ENCODE peak calls at places on chromosomes 16 and 17, in six cellular contexts. One of them, this sample, is unnamed.

GRCh38 chr16:1960665-1961630 is 1.6 kb downstream of the NDUFB10 start:
- DNase-seq in A549: no peak
- DNase-seq in SK-N-SH: no peak
- DNase-seq in WTC11: no peak
- DNase-seq in HepG2: peak; percentile 53
- DNase-seq in H1: no peak
- DNase-seq in this sample: peak; percentile 50

GRCh38 chr16:23174622-23175021 is 7.9 kb upstream of the SCNN1G start:
- DNase-seq in A549: no peak
- DNase-seq in HepG2: no peak
- DNase-seq in WTC11: no peak
- DNase-seq in SK-N-SH: no peak
- DNase-seq in H1: no peak
- DNase-seq in this sample: peak; percentile 5

GRCh38 chr16:66372898-66373155 is 6.3 kb downstream of the CDH5 start:
- DNase-seq in WTC11: no peak
- DNase-seq in A549: no peak
- DNase-seq in H1: no peak
- DNase-seq in HepG2: no peak
- DNase-seq in SK-N-SH: no peak
- DNase-seq in this sample: no peak

GRCh38 chr16:86924537-86924936 is 346.2 kb downstream of the FOXL1 start:
- DNase-seq in SK-N-SH: no peak
- DNase-seq in HepG2: no peak
- DNase-seq in WTC11: no peak
- DNase-seq in H1: no peak
- DNase-seq in A549: no peak
- DNase-seq in this sample: peak; percentile 97

GRCh38 chr16:46746821-46747776 is 1.0 kb downstream of the MYLK3 start:
- DNase-seq in H1: no peak
- DNase-seq in SK-N-SH: peak; percentile 26
- DNase-seq in WTC11: no peak
- DNase-seq in HepG2: peak; percentile 74
- DNase-seq in A549: no peak
- DNase-seq in this sample: no peak

GRCh38 chr16:46620265-46621005 is 744 bp downstream of the SHCBP1 start:
- DNase-seq in SK-N-SH: no peak
- DNase-seq in H1: no peak
- DNase-seq in HepG2: no peak
- DNase-seq in A549: peak; percentile 19
- DNase-seq in WTC11: no peak
- DNase-seq in this sample: no peak

GRCh38 chr17:69480197-69480596 is 65.7 kb downstream of the MAP2K6 start:
- DNase-seq in SK-N-SH: no peak
- DNase-seq in HepG2: no peak
- DNase-seq in H1: no peak
- DNase-seq in A549: no peak
- DNase-seq in WTC11: no peak
- DNase-seq in this sample: no peak

GRCh38 chr17:80729016-80729415 is 184.4 kb downstream of the RPTOR start:
- DNase-seq in A549: no peak
- DNase-seq in SK-N-SH: no peak
- DNase-seq in HepG2: no peak
- DNase-seq in WTC11: no peak
- DNase-seq in H1: no peak
- DNase-seq in this sample: no peak

GRCh38 chr16:64950262-64950661 is 171.6 kb downstream of the CDH11 start:
- DNase-seq in HepG2: no peak
- DNase-seq in SK-N-SH: no peak
- DNase-seq in A549: no peak
- DNase-seq in H1: no peak
- DNase-seq in WTC11: peak; percentile 46
- DNase-seq in this sample: no peak

GRCh38 chr17:78618264-78619066 is 41.3 kb upstream of the DNAH17 start:
- DNase-seq in WTC11: no peak
- DNase-seq in HepG2: no peak
- DNase-seq in H1: no peak
- DNase-seq in SK-N-SH: no peak
- DNase-seq in A549: no peak
- DNase-seq in this sample: no peak
- TF ChIP-seq USF2 in WTC11: no peak
- TF ChIP-seq USF2 in HepG2: no peak
- TF ChIP-seq USF2 in H1: no peak
- TF ChIP-seq USF2 in SK-N-SH: no peak
- TF ChIP-seq USF2 in A549: no peak
- TF ChIP-seq USF2 in this sample: no peak

GRCh38 chr16:70250748-70251650 is 741 bp downstream of the EXOSC6 start:
- DNase-seq in H1: no peak
- DNase-seq in SK-N-SH: peak; percentile 76
- DNase-seq in WTC11: peak; percentile 57
- DNase-seq in A549: peak; percentile 50
- DNase-seq in HepG2: peak; percentile 53
- DNase-seq in this sample: peak; percentile 35

GRCh38 chr16:70251651-70252354 is at the start of gene EXOSC6:
- DNase-seq in H1: peak; percentile 82
- DNase-seq in WTC11: peak; percentile 92
- DNase-seq in A549: peak; percentile 94
- DNase-seq in HepG2: peak; percentile 92
- DNase-seq in SK-N-SH: peak; percentile 97
- DNase-seq in this sample: peak; percentile 88

GRCh38 chr16:70254095-70254964 is 2.6 kb upstream of the EXOSC6 start:
- DNase-seq in WTC11: no peak
- DNase-seq in A549: no peak
- DNase-seq in SK-N-SH: no peak
- DNase-seq in HepG2: no peak
- DNase-seq in H1: no peak
- DNase-seq in this sample: peak; percentile 11

GRCh38 chr16:70253291-70254094 is 1.8 kb upstream of the EXOSC6 start:
- DNase-seq in HepG2: peak; percentile 45
- DNase-seq in WTC11: peak; percentile 72
- DNase-seq in H1: no peak
- DNase-seq in SK-N-SH: peak; percentile 62
- DNase-seq in A549: peak; percentile 56
- DNase-seq in this sample: peak; percentile 36

DNA sequence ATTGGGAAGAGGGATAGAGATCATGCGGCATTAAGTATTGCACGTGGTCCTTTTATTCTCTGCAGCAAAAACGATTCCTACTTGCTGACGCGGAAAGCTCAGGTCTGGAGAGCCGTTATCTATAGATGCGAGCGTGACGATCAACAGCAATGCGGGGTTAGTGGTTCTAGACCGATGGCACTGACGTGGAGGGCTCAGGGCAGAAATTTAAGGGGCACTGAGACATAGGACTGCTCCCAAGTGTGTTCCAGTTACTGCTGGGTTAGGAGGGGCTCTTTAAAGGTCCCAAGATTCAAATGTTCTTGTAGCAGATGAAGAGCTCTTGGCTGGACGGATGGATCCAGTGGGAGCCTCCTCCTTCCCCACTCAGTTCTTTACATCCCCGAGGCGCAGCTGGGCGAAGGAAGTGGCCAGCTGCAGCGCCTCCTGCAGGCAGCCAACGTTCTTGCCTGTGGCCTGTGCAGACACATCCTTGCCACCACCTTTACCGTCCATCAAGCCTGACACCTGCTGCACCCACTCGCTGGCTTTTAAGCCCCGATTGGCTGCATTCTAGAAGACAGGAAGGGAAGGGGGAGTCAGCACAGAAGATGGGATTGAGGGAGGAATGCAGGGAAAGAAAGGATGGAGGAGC is 732 bp upstream of the EXOSC6 start:
- DNase-seq in HepG2: no peak
- DNase-seq in A549: peak; percentile 30
- DNase-seq in H1: no peak
- DNase-seq in SK-N-SH: peak; percentile 59
- DNase-seq in WTC11: peak; percentile 77
- DNase-seq in this sample: peak; percentile 11
- TF ChIP-seq USF2 in HepG2: no peak
- TF ChIP-seq USF2 in A549: no peak
- TF ChIP-seq USF2 in H1: no peak
- TF ChIP-seq USF2 in SK-N-SH: no peak
- TF ChIP-seq USF2 in WTC11: no peak
- TF ChIP-seq USF2 in this sample: no peak

GRCh38 chr17:57622886-57623433 is 122.1 kb downstream of the CCDC182 start:
- DNase-seq in H1: no peak
- DNase-seq in HepG2: peak; percentile 43
- DNase-seq in WTC11: no peak
- DNase-seq in SK-N-SH: peak; percentile 82
- DNase-seq in A549: peak; percentile 45
- DNase-seq in this sample: peak; percentile 85
- TF ChIP-seq USF2 in H1: no peak
- TF ChIP-seq USF2 in HepG2: no peak
- TF ChIP-seq USF2 in WTC11: no peak
- TF ChIP-seq USF2 in SK-N-SH: no peak
- TF ChIP-seq USF2 in A549: no peak
- TF ChIP-seq USF2 in this sample: no peak

GRCh38 chr17:74245818-74246204 is 28.2 kb upstream of the DNAI2 start:
- DNase-seq in SK-N-SH: no peak
- DNase-seq in H1: no peak
- DNase-seq in HepG2: no peak
- DNase-seq in WTC11: no peak
- DNase-seq in A549: no peak
- DNase-seq in this sample: no peak

GRCh38 chr17:74243013-74243755 is 29.8 kb downstream of the TTYH2 start:
- DNase-seq in WTC11: no peak
- DNase-seq in HepG2: no peak
- DNase-seq in A549: no peak
- DNase-seq in H1: no peak
- DNase-seq in SK-N-SH: peak; percentile 85
- DNase-seq in this sample: no peak

GRCh38 chr17:74244128-74244527 is 29.9 kb upstream of the DNAI2 start:
- DNase-seq in HepG2: no peak
- DNase-seq in A549: no peak
- DNase-seq in H1: no peak
- DNase-seq in SK-N-SH: no peak
- DNase-seq in WTC11: no peak
- DNase-seq in this sample: no peak

GRCh38 chr17:74244543-74244942 is 29.5 kb upstream of the DNAI2 start:
- DNase-seq in WTC11: no peak
- DNase-seq in H1: no peak
- DNase-seq in HepG2: no peak
- DNase-seq in SK-N-SH: no peak
- DNase-seq in A549: no peak
- DNase-seq in this sample: no peak

DNA sequence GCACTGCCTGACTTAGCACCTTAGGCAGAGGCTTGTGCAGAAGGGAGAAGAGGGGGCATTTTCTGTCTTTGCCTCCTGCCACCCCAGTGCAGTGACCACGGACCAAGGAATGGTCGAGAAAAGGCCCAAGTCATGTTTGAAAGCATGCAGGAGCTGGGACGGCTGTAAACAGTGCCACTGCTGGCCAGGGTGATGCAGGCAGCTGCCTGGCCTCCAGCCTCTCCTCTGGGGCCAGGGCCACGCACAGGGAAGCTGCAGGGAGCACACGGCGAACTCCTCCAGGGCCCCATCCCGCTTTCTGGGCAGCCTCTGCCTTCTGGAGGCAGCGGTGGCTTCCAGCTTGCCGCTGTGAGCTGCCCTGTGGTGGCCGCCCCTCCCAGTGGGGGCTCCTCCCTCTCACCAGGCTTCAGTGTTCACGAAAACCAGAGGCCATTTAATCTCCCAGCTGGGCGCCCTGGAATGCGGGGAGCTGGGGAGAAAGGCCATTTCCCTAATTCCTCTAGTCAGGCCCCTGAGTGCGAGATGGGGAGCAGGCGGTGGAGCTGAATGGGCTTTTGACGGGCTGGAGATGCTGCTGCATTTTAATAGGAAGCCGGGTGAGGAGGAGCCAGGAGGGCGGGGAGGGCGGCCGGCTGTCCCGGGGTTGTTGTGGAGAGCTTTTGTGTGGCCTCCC is 28.8 kb upstream of the DNAI2 start:
- DNase-seq in SK-N-SH: peak; percentile 56
- DNase-seq in H1: peak; percentile 47
- DNase-seq in A549: no peak
- DNase-seq in WTC11: peak; percentile 69
- DNase-seq in HepG2: no peak
- DNase-seq in this sample: no peak
- TF ChIP-seq USF2 in SK-N-SH: no peak
- TF ChIP-seq USF2 in H1: no peak
- TF ChIP-seq USF2 in A549: no peak
- TF ChIP-seq USF2 in WTC11: no peak
- TF ChIP-seq USF2 in HepG2: no peak
- TF ChIP-seq USF2 in this sample: no peak

GRCh38 chr16:50448981-50449380 is 80.2 kb upstream of the BRD7 start:
- DNase-seq in HepG2: no peak
- DNase-seq in SK-N-SH: no peak
- DNase-seq in WTC11: no peak
- DNase-seq in A549: no peak
- DNase-seq in H1: no peak
- DNase-seq in this sample: no peak

GRCh38 chr16:50450957-50451356 is 82.2 kb upstream of the BRD7 start:
- DNase-seq in H1: no peak
- DNase-seq in WTC11: no peak
- DNase-seq in A549: no peak
- DNase-seq in SK-N-SH: no peak
- DNase-seq in HepG2: peak; percentile 30
- DNase-seq in this sample: no peak

GRCh38 chr16:50446861-50447260 is 78.1 kb upstream of the BRD7 start:
- DNase-seq in SK-N-SH: no peak
- DNase-seq in WTC11: no peak
- DNase-seq in A549: no peak
- DNase-seq in H1: no peak
- DNase-seq in HepG2: no peak
- DNase-seq in this sample: no peak

GRCh38 chr16:50449800-50450199 is 81.0 kb upstream of the BRD7 start:
- DNase-seq in A549: no peak
- DNase-seq in H1: no peak
- DNase-seq in WTC11: no peak
- DNase-seq in SK-N-SH: no peak
- DNase-seq in HepG2: no peak
- DNase-seq in this sample: no peak

DNA sequence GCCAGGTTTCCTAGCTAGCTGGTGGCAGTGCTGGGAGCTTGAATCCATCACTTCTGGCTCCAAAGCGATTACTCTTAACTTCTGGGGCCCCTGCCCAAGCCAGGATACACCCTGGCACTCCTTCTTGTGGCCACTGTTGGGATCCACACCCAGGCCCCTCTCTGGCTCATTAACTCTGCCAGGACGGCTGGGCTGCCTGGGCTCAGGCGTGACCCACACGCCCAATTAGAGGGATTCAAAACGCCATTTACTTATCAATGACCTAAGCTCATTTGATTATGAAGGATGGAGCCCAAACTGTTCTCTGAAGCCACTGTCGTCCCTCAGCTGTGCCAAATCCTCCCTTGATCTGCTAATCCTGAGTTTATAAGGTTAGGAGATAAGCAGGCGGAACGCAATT is 79.7 kb upstream of the BRD7 start:
- DNase-seq in HepG2: peak; percentile 31
- DNase-seq in SK-N-SH: peak; percentile 65
- DNase-seq in WTC11: peak; percentile 50
- DNase-seq in A549: no peak
- DNase-seq in H1: no peak
- DNase-seq in this sample: no peak
- TF ChIP-seq USF2 in HepG2: no peak
- TF ChIP-seq USF2 in SK-N-SH: no peak
- TF ChIP-seq USF2 in WTC11: no peak
- TF ChIP-seq USF2 in A549: no peak
- TF ChIP-seq USF2 in H1: no peak
- TF ChIP-seq USF2 in this sample: no peak